ENCODE peak calls at places on chromosomes 7 and 10, in four cellular contexts. One of them, this sample, is unnamed.

GRCh38 chr7:157299613-157300405 is 37.0 kb upstream of the DNAJB6 start:
- DNase-seq in HL-60: peak; percentile 61
- DNase-seq in GM12878: no peak
- DNase-seq in K562: peak; percentile 66
- DNase-seq in this sample: no peak

GRCh38 chr7:131769241-131769640 is 212.8 kb upstream of the PODXL start:
- DNase-seq in GM12878: no peak
- DNase-seq in K562: no peak
- DNase-seq in HL-60: no peak
- DNase-seq in this sample: no peak

GRCh38 chr7:150514748-150515222 is at the start of gene GIMAP7:
- DNase-seq in K562: no peak
- DNase-seq in HL-60: no peak
- DNase-seq in GM12878: peak; percentile 56
- DNase-seq in this sample: no peak

GRCh38 chr7:103658055-103659010 is 212.3 kb upstream of the SLC26A5 start:
- DNase-seq in GM12878: no peak
- DNase-seq in HL-60: no peak
- DNase-seq in K562: peak; percentile 12
- DNase-seq in this sample: no peak

GRCh38 chr7:131231381-131232220 is 96.1 kb upstream of the MKLN1 start:
- DNase-seq in GM12878: peak; percentile 82
- DNase-seq in K562: no peak
- DNase-seq in HL-60: peak; percentile 57
- DNase-seq in this sample: peak; percentile 34

GRCh38 chr10:97827778-97828291 is 21.8 kb upstream of the GOLGA7B start:
- DNase-seq in GM12878: no peak
- DNase-seq in K562: no peak
- DNase-seq in HL-60: no peak
- DNase-seq in this sample: no peak

GRCh38 chr10:74683621-74684114 is 142.7 kb upstream of the KAT6B start:
- DNase-seq in GM12878: no peak
- DNase-seq in K562: no peak
- DNase-seq in HL-60: no peak
- DNase-seq in this sample: no peak

GRCh38 chr7:72015106-72015505 is 397.0 kb downstream of the CALN1 start:
- DNase-seq in GM12878: no peak
- DNase-seq in K562: no peak
- DNase-seq in HL-60: no peak
- DNase-seq in this sample: no peak

GRCh38 chr7:131202451-131202850 is 125.2 kb upstream of the MKLN1 start:
- DNase-seq in HL-60: no peak
- DNase-seq in GM12878: no peak
- DNase-seq in K562: no peak
- DNase-seq in this sample: no peak

GRCh38 chr10:3091346-3091787 is 24.0 kb downstream of the PFKP start:
- DNase-seq in HL-60: no peak
- DNase-seq in K562: no peak
- DNase-seq in GM12878: no peak
- DNase-seq in this sample: no peak

GRCh38 chr10:121339136-121339535 is 259.1 kb downstream of the FGFR2 start:
- DNase-seq in K562: no peak
- DNase-seq in GM12878: no peak
- DNase-seq in HL-60: no peak
- DNase-seq in this sample: no peak

GRCh38 chr10:75233444-75234016 is 2.2 kb downstream of the COMTD1 start:
- DNase-seq in K562: peak; percentile 43
- DNase-seq in GM12878: no peak
- DNase-seq in HL-60: no peak
- DNase-seq in this sample: no peak

GRCh38 chr7:147903871-147904576 is 686.5 kb upstream of the C7orf33 start:
- DNase-seq in HL-60: no peak
- DNase-seq in K562: no peak
- DNase-seq in GM12878: no peak
- DNase-seq in this sample: no peak

GRCh38 chr10:35640474-35640873 is 1.6 kb downstream of the FZD8 start:
- DNase-seq in K562: peak; percentile 54
- DNase-seq in HL-60: no peak
- DNase-seq in GM12878: no peak
- DNase-seq in this sample: peak; percentile 53

GRCh38 chr7:130430841-130431713 is 9.7 kb downstream of the CEP41 start:
- DNase-seq in HL-60: no peak
- DNase-seq in GM12878: no peak
- DNase-seq in K562: no peak
- DNase-seq in this sample: no peak

GRCh38 chr7:105216786-105217185 is 171.9 kb downstream of the SRPK2 start:
- DNase-seq in GM12878: no peak
- DNase-seq in HL-60: no peak
- DNase-seq in K562: no peak
- DNase-seq in this sample: no peak

GRCh38 chr10:60953420-60953819 is 9.4 kb upstream of the RHOBTB1 start:
- DNase-seq in GM12878: no peak
- DNase-seq in K562: no peak
- DNase-seq in HL-60: no peak
- DNase-seq in this sample: no peak

GRCh38 chr7:157522189-157522588 is 185.4 kb downstream of the DNAJB6 start:
- DNase-seq in HL-60: no peak
- DNase-seq in GM12878: no peak
- DNase-seq in K562: no peak
- DNase-seq in this sample: no peak

GRCh38 chr7:1946461-1947450 is 276.7 kb downstream of the ELFN1 start:
- DNase-seq in K562: no peak
- DNase-seq in HL-60: no peak
- DNase-seq in GM12878: no peak
- DNase-seq in this sample: no peak

GRCh38 chr10:62171791-62172190 is 96.9 kb downstream of the RTKN2 start:
- DNase-seq in HL-60: no peak
- DNase-seq in GM12878: no peak
- DNase-seq in K562: no peak
- DNase-seq in this sample: no peak

GRCh38 chr7:1977876-1978441 is 254.8 kb downstream of the MAD1L1 start:
- DNase-seq in K562: no peak
- DNase-seq in GM12878: no peak
- DNase-seq in HL-60: no peak
- DNase-seq in this sample: no peak

GRCh38 chr10:34739915-34740314 is 75.2 kb downstream of the PARD3 start:
- DNase-seq in GM12878: no peak
- DNase-seq in HL-60: no peak
- DNase-seq in K562: peak; percentile 35
- DNase-seq in this sample: no peak

GRCh38 chr7:41629711-41630111 is 73.2 kb downstream of the INHBA start:
- DNase-seq in K562: no peak
- DNase-seq in GM12878: no peak
- DNase-seq in HL-60: no peak
- DNase-seq in this sample: no peak

GRCh38 chr10:78371118-78371517 is 337.5 kb downstream of the RPS24 start:
- DNase-seq in HL-60: no peak
- DNase-seq in GM12878: no peak
- DNase-seq in K562: no peak
- DNase-seq in this sample: no peak

GRCh38 chr7:1950623-1951523 is 280.8 kb downstream of the ELFN1 start:
- DNase-seq in K562: peak; percentile 65
- DNase-seq in GM12878: no peak
- DNase-seq in HL-60: peak; percentile 34
- DNase-seq in this sample: no peak

GRCh38 chr7:71132521-71133231 is 732 bp downstream of the GALNT17 start:
- DNase-seq in GM12878: no peak
- DNase-seq in HL-60: no peak
- DNase-seq in K562: no peak
- DNase-seq in this sample: no peak

GRCh38 chr7:151676759-151677158 is 157.1 kb upstream of the RHEB start:
- DNase-seq in K562: no peak
- DNase-seq in HL-60: no peak
- DNase-seq in GM12878: no peak
- DNase-seq in this sample: no peak

GRCh38 chr10:93245772-93246171 is 172.1 kb downstream of the CYP26A1 start:
- DNase-seq in K562: no peak
- DNase-seq in GM12878: no peak
- DNase-seq in HL-60: no peak
- DNase-seq in this sample: no peak

GRCh38 chr10:88707429-88708110 is 1.5 kb downstream of the LIPK start:
- DNase-seq in GM12878: no peak
- DNase-seq in K562: no peak
- DNase-seq in HL-60: no peak
- DNase-seq in this sample: no peak

GRCh38 chr10:88705951-88706350 is at the start of gene LIPK:
- DNase-seq in HL-60: no peak
- DNase-seq in GM12878: no peak
- DNase-seq in K562: no peak
- DNase-seq in this sample: no peak

GRCh38 chr10:88702848-88703597 is 3.0 kb upstream of the LIPK start:
- DNase-seq in GM12878: no peak
- DNase-seq in HL-60: no peak
- DNase-seq in K562: peak; percentile 1
- DNase-seq in this sample: no peak
- TF ChIP-seq SPI1 in GM12878: no peak
- TF ChIP-seq SPI1 in HL-60: no peak
- TF ChIP-seq SPI1 in K562: no peak
- TF ChIP-seq SPI1 in this sample: no peak

GRCh38 chr7:91263359-91264082 is 712 bp upstream of the FZD1 start:
- DNase-seq in GM12878: no peak
- DNase-seq in K562: peak; percentile 77
- DNase-seq in HL-60: no peak
- DNase-seq in this sample: no peak

GRCh38 chr7:91266067-91266930 is 2.1 kb downstream of the FZD1 start:
- DNase-seq in K562: no peak
- DNase-seq in HL-60: no peak
- DNase-seq in GM12878: no peak
- DNase-seq in this sample: no peak

GRCh38 chr7:91265693-91266066 is 1.4 kb downstream of the FZD1 start:
- DNase-seq in HL-60: no peak
- DNase-seq in K562: no peak
- DNase-seq in GM12878: no peak
- DNase-seq in this sample: no peak

GRCh38 chr7:91264924-91265681 is 870 bp downstream of the FZD1 start:
- DNase-seq in GM12878: no peak
- DNase-seq in K562: peak; percentile 18
- DNase-seq in HL-60: peak; percentile 35
- DNase-seq in this sample: peak; percentile 38

GRCh38 chr7:91264083-91264923 is at the start of gene FZD1:
- DNase-seq in GM12878: peak; percentile 66
- DNase-seq in K562: peak; percentile 99
- DNase-seq in HL-60: peak; percentile 79
- DNase-seq in this sample: peak; percentile 79
- TF ChIP-seq SPI1 in GM12878: no peak
- TF ChIP-seq SPI1 in K562: no peak
- TF ChIP-seq SPI1 in HL-60: no peak
- TF ChIP-seq SPI1 in this sample: no peak

DNA sequence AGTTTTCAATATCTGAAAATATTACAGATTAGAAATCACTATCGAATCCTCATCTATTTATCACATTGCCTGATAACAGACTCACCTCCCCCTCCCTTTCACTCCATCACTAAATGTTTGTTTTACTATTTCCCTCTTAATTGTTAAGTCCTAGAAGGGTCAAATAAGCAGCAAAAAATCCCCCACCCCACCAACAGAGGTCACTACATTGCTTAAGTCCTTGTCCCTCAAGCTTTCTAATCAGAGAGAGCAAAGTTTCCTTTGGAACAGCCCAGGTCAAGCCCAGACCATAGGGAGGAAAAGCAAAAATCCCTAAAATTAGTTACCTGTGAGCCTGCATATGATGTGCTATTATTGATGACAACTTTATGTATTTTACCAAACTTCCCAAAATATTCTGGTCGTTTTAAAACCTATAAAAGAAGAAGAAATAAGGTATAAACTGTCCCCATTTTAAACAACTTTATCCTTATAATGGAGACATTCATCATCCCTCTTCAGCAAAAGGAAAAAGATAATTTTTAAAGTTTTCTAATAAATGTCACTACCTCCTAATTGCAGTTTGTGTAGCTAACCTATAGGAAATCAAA is 95.0 kb downstream of the CNOT4 start:
- DNase-seq in GM12878: no peak
- DNase-seq in K562: peak; percentile 88
- DNase-seq in HL-60: peak; percentile 21
- DNase-seq in this sample: no peak
- TF ChIP-seq SPI1 in GM12878: no peak
- TF ChIP-seq SPI1 in K562: no peak
- TF ChIP-seq SPI1 in HL-60: no peak
- TF ChIP-seq SPI1 in this sample: no peak

GRCh38 chr7:5349437-5350173 is 66.9 kb downstream of the SLC29A4 start:
- DNase-seq in GM12878: no peak
- DNase-seq in HL-60: no peak
- DNase-seq in K562: no peak
- DNase-seq in this sample: no peak

GRCh38 chr7:5350174-5350463 is 67.4 kb downstream of the SLC29A4 start:
- DNase-seq in GM12878: no peak
- DNase-seq in HL-60: no peak
- DNase-seq in K562: no peak
- DNase-seq in this sample: no peak

GRCh38 chr7:5349005-5349380 is 66.2 kb downstream of the SLC29A4 start:
- DNase-seq in GM12878: no peak
- DNase-seq in K562: no peak
- DNase-seq in HL-60: no peak
- DNase-seq in this sample: no peak

GRCh38 chr7:5350600-5351385 is 68.0 kb downstream of the SLC29A4 start:
- DNase-seq in K562: no peak
- DNase-seq in GM12878: no peak
- DNase-seq in HL-60: no peak
- DNase-seq in this sample: no peak

DNA sequence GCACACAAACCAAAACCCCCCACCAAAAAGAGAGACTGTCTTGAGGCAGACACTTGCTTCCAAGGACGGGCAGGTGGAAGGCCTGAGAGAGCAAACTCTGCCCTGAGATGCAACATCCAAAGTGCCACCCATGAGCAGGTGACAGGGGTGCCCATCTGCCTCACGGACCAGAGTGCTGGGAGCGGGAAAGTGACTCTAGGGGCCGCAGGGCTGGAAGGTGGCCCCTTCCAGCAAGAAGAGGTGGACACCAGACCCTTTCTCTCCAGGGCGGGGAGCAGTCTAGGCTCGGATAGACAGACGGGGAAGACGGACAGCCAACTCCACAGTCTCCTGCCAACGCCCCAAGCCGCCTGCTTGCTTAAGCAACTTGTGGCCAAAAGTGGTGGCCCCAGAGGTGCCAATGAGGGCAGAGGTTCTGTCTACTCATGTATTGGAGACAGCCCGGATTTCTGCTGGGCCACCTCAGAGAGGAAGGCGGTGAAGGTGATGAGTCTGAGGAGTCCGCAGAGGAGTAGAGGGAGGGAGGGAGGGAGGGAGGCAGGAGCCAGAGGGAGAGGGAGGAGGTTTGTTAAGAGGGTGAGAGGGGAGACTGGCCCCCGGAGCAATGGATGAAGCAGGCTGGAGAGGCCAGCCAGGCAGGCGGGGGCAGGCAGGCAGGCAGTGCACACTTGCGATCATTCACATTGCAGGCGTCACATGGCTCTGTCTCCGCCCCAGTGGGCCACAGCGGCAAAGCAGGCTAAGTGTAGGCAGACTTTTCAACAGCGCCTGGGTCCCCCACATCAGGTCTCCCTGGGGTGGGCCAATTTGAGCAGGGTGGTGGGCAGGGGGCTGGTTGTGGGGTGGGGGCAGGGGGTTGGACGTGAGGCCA is 65.6 kb downstream of the SLC29A4 start:
- DNase-seq in GM12878: no peak
- DNase-seq in K562: no peak
- DNase-seq in HL-60: no peak
- DNase-seq in this sample: no peak
- TF ChIP-seq SPI1 in GM12878: no peak
- TF ChIP-seq SPI1 in K562: no peak
- TF ChIP-seq SPI1 in HL-60: no peak
- TF ChIP-seq SPI1 in this sample: no peak

GRCh38 chr10:133445751-133446708 is 7.7 kb upstream of the SCART1 start:
- DNase-seq in GM12878: no peak
- DNase-seq in HL-60: no peak
- DNase-seq in K562: no peak
- DNase-seq in this sample: peak; percentile 14
- TF ChIP-seq SPI1 in GM12878: no peak
- TF ChIP-seq SPI1 in HL-60: no peak
- TF ChIP-seq SPI1 in K562: no peak
- TF ChIP-seq SPI1 in this sample: no peak

This sample was measured in GM12891.